ENCODE peak calls at places on chromosome 3, in six cellular contexts. One of them, this sample, is unnamed.

GRCh38 chr3:182829761-182830405 is 36.6 kb downstream of the ATP11B start:
- DNase-seq in hypothalamus: no peak
- DNase-seq in COR-L47: no peak
- DNase-seq in WTC11: no peak
- DNase-seq in activated T-cell treated with anti-CD3 and anti-CD28 coated beads for 1 hour: no peak
- DNase-seq in T-helper 17 cell: no peak
- DNase-seq in this sample: no peak

GRCh38 chr3:58766587-58767282 is 100.2 kb upstream of the FAM3D start:
- DNase-seq in T-helper 17 cell: no peak
- DNase-seq in COR-L47: no peak
- DNase-seq in WTC11: no peak
- DNase-seq in hypothalamus: no peak
- DNase-seq in activated T-cell treated with anti-CD3 and anti-CD28 coated beads for 1 hour: no peak
- DNase-seq in this sample: no peak

GRCh38 chr3:12155833-12156232 is 2.9 kb downstream of the TIMP4 start:
- DNase-seq in WTC11: no peak
- DNase-seq in T-helper 17 cell: no peak
- DNase-seq in activated T-cell treated with anti-CD3 and anti-CD28 coated beads for 1 hour: no peak
- DNase-seq in hypothalamus: no peak
- DNase-seq in COR-L47: no peak
- DNase-seq in this sample: no peak

GRCh38 chr3:64650096-64650622 is 37.6 kb downstream of the ADAMTS9 start:
- DNase-seq in WTC11: no peak
- DNase-seq in hypothalamus: no peak
- DNase-seq in COR-L47: no peak
- DNase-seq in T-helper 17 cell: no peak
- DNase-seq in activated T-cell treated with anti-CD3 and anti-CD28 coated beads for 1 hour: no peak
- DNase-seq in this sample: no peak

GRCh38 chr3:94704467-94704866 is 641.6 kb downstream of the NSUN3 start:
- DNase-seq in COR-L47: no peak
- DNase-seq in hypothalamus: no peak
- DNase-seq in activated T-cell treated with anti-CD3 and anti-CD28 coated beads for 1 hour: no peak
- DNase-seq in T-helper 17 cell: no peak
- DNase-seq in WTC11: no peak
- DNase-seq in this sample: no peak

GRCh38 chr3:190773948-190774347 is 88.5 kb downstream of the GMNC start:
- DNase-seq in T-helper 17 cell: no peak
- DNase-seq in hypothalamus: no peak
- DNase-seq in activated T-cell treated with anti-CD3 and anti-CD28 coated beads for 1 hour: no peak
- DNase-seq in WTC11: no peak
- DNase-seq in COR-L47: no peak
- DNase-seq in this sample: no peak

GRCh38 chr3:42182555-42182954 is 83.4 kb downstream of the CCK start:
- DNase-seq in hypothalamus: no peak
- DNase-seq in WTC11: no peak
- DNase-seq in COR-L47: no peak
- DNase-seq in T-helper 17 cell: no peak
- DNase-seq in activated T-cell treated with anti-CD3 and anti-CD28 coated beads for 1 hour: no peak
- DNase-seq in this sample: no peak

GRCh38 chr3:11661827-11662226 is 18.1 kb upstream of the VGLL4 start:
- DNase-seq in T-helper 17 cell: no peak
- DNase-seq in COR-L47: no peak
- DNase-seq in WTC11: no peak
- DNase-seq in activated T-cell treated with anti-CD3 and anti-CD28 coated beads for 1 hour: no peak
- DNase-seq in hypothalamus: no peak
- DNase-seq in this sample: no peak

GRCh38 chr3:196569003-196569516 is 600 bp downstream of the FBXO45 start:
- DNase-seq in WTC11: peak
- DNase-seq in hypothalamus: no peak
- DNase-seq in activated T-cell treated with anti-CD3 and anti-CD28 coated beads for 1 hour: peak
- DNase-seq in T-helper 17 cell: no peak
- DNase-seq in COR-L47: peak
- DNase-seq in this sample: peak

GRCh38 chr3:190064112-190064511 is 56.6 kb downstream of the P3H2 start:
- DNase-seq in hypothalamus: no peak
- DNase-seq in activated T-cell treated with anti-CD3 and anti-CD28 coated beads for 1 hour: no peak
- DNase-seq in COR-L47: no peak
- DNase-seq in T-helper 17 cell: no peak
- DNase-seq in WTC11: no peak
- DNase-seq in this sample: no peak

GRCh38 chr3:85605066-85605465 is 646.3 kb downstream of the CADM2 start:
- DNase-seq in hypothalamus: no peak
- DNase-seq in COR-L47: no peak
- DNase-seq in T-helper 17 cell: no peak
- DNase-seq in activated T-cell treated with anti-CD3 and anti-CD28 coated beads for 1 hour: no peak
- DNase-seq in WTC11: no peak
- DNase-seq in this sample: no peak

GRCh38 chr3:183265713-183266417 is 12.8 kb downstream of the B3GNT5 start:
- DNase-seq in T-helper 17 cell: no peak
- DNase-seq in WTC11: no peak
- DNase-seq in hypothalamus: no peak
- DNase-seq in COR-L47: peak
- DNase-seq in activated T-cell treated with anti-CD3 and anti-CD28 coated beads for 1 hour: no peak
- DNase-seq in this sample: no peak

GRCh38 chr3:27034255-27034654 is 334.9 kb downstream of the NEK10 start:
- DNase-seq in activated T-cell treated with anti-CD3 and anti-CD28 coated beads for 1 hour: no peak
- DNase-seq in hypothalamus: no peak
- DNase-seq in T-helper 17 cell: no peak
- DNase-seq in WTC11: no peak
- DNase-seq in COR-L47: no peak
- DNase-seq in this sample: no peak